ENCODE peak calls at places on chromosomes 12 and 14, in eight cellular contexts. K is natural killer cell, P is progenitor cell of endocrine pancreas, G is WTC11, L is endothelial cell, C is D721Med, Z is tibial nerve, F is mesothelial cell of epicardium. U is an unnamed sample.

GRCh38 chr12:96183734-96184370 is 10.3 kb upstream of the ELK3 start:
- DNase-seq in F (no peak), G (no peak), K (no peak), C (no peak), L (no peak), Z (no peak), P (no peak), U (no peak)

GRCh38 chr14:38502241-38502640 is 246.3 kb upstream of the CLEC14A start:
- DNase-seq in Z (no peak), G (no peak), P (no peak), F (no peak), L (no peak), K (no peak), C (no peak), U (no peak)

GRCh38 chr12:67942704-67943103 is 46.5 kb upstream of the IFNG-AS1 start:
- DNase-seq in G (no peak), P (no peak), L (no peak), Z (no peak), F (no peak), C (no peak), K (no peak), U (no peak)

GRCh38 chr12:78540621-78541336 is 323.8 kb upstream of the SYT1 start:
- DNase-seq in C (no peak), P (no peak), Z (no peak), L (no peak), G (no peak), F (no peak), K (no peak), U (no peak)

GRCh38 chr12:95446511-95446910 is 27.4 kb upstream of the METAP2 start:
- DNase-seq in F (peak), G (peak), Z (peak), K (no peak), L (peak), C (no peak), P (peak), U (no peak)

GRCh38 chr14:50957296-50957695 is 13.0 kb upstream of the PYGL start:
- DNase-seq in L (no peak), C (no peak), P (no peak), Z (no peak), K (no peak), F (no peak), G (no peak), U (no peak)

GRCh38 chr12:117671734-117672133 is 297.1 kb downstream of the KSR2 start:
- DNase-seq in F (no peak), G (peak), C (no peak), P (peak), K (no peak), Z (peak), L (peak), U (peak)

GRCh38 chr14:63091394-63091996 is 46.2 kb upstream of the KCNH5 start:
- DNase-seq in K (no peak), F (no peak), L (no peak), P (no peak), G (no peak), Z (no peak), C (no peak), U (no peak)

GRCh38 chr14:22928237-22929103 is 706 bp downstream of the PRMT5 start:
- DNase-seq in P (no peak), G (no peak), C (no peak), L (no peak), K (no peak), Z (peak), F (no peak), U (no peak)

GRCh38 chr14:38261620-38262019 is 5.7 kb upstream of the CLEC14A start:
- DNase-seq in P (no peak), Z (no peak), G (no peak), C (no peak), F (no peak), L (no peak), K (no peak), U (no peak)

GRCh38 chr14:26381405-26381804 is 216.4 kb downstream of the NOVA1 start:
- DNase-seq in L (no peak), G (no peak), Z (no peak), K (no peak), P (no peak), F (no peak), C (no peak), U (no peak)

GRCh38 chr14:101361451-101362433 is 199.6 kb upstream of the DIO3 start:
- DNase-seq in C (no peak), Z (no peak), P (no peak), L (no peak), F (no peak), G (no peak), K (no peak), U (peak)

GRCh38 chr12:124451637-124452243 is 115.7 kb downstream of the NCOR2 start:
- DNase-seq in L (no peak), G (no peak), K (no peak), C (peak), P (no peak), Z (no peak), F (no peak), U (no peak)

GRCh38 chr14:92813201-92813600 is 19.1 kb downstream of the GOLGA5 start:
- DNase-seq in L (no peak), F (no peak), K (no peak), Z (no peak), C (no peak), G (no peak), P (no peak), U (no peak)

GRCh38 chr12:101696477-101697196 is 803 bp upstream of the CHPT1 start:
- DNase-seq in C (no peak), Z (peak), K (no peak), G (no peak), F (no peak), L (no peak), P (no peak), U (no peak)

GRCh38 chr14:24367506-24368214 is at the start of gene NFATC4:
- DNase-seq in Z (peak), L (peak), G (peak), P (peak), K (no peak), F (peak), C (peak), U (peak)

GRCh38 chr12:121964813-121965643 is 46.6 kb downstream of the CFAP251 start:
- DNase-seq in L (no peak), P (no peak), K (no peak), Z (no peak), F (no peak), G (no peak), C (no peak), U (no peak)

GRCh38 chr12:102675672-102676071 is 195.3 kb upstream of the IGF1 start:
- DNase-seq in G (no peak), C (no peak), Z (no peak), K (no peak), L (no peak), P (no peak), F (no peak), U (no peak)

GRCh38 chr14:77097006-77097688 is 911 bp upstream of the CIPC start:
- DNase-seq in C (no peak), Z (peak), L (no peak), K (no peak), P (no peak), F (no peak), G (no peak), U (no peak)

GRCh38 chr12:124784871-124785572 is 78.6 kb downstream of the SCARB1 start:
- DNase-seq in C (no peak), P (no peak), F (no peak), G (no peak), Z (no peak), L (no peak), K (no peak), U (no peak)

GRCh38 chr12:103827800-103828440 is 13.1 kb downstream of the NT5DC3 start:
- DNase-seq in P (no peak), C (no peak), Z (no peak), L (no peak), G (no peak), F (no peak), K (no peak), U (no peak)

GRCh38 chr14:70907996-70908917 is 998 bp downstream of the PCNX1 start:
- DNase-seq in L (peak), P (peak), F (peak), G (peak), Z (peak), K (peak), C (no peak), U (peak)

GRCh38 chr12:54616933-54617535 is 17.7 kb downstream of the LACRT start:
- DNase-seq in P (no peak), C (no peak), L (no peak), K (no peak), F (no peak), Z (no peak), G (no peak), U (no peak)

GRCh38 chr12:54624316-54625279 is 10.1 kb downstream of the LACRT start:
- DNase-seq in G (no peak), L (no peak), K (no peak), Z (no peak), P (no peak), F (no peak), C (no peak), U (no peak)

GRCh38 chr12:54627304-54627703 is 7.4 kb downstream of the LACRT start:
- DNase-seq in K (no peak), Z (no peak), F (no peak), C (no peak), L (no peak), P (no peak), G (no peak), U (no peak)

GRCh38 chr12:54628186-54628846 is 6.4 kb downstream of the LACRT start:
- DNase-seq in F (no peak), K (no peak), G (no peak), L (no peak), Z (no peak), C (no peak), P (no peak), U (no peak)

DNA sequence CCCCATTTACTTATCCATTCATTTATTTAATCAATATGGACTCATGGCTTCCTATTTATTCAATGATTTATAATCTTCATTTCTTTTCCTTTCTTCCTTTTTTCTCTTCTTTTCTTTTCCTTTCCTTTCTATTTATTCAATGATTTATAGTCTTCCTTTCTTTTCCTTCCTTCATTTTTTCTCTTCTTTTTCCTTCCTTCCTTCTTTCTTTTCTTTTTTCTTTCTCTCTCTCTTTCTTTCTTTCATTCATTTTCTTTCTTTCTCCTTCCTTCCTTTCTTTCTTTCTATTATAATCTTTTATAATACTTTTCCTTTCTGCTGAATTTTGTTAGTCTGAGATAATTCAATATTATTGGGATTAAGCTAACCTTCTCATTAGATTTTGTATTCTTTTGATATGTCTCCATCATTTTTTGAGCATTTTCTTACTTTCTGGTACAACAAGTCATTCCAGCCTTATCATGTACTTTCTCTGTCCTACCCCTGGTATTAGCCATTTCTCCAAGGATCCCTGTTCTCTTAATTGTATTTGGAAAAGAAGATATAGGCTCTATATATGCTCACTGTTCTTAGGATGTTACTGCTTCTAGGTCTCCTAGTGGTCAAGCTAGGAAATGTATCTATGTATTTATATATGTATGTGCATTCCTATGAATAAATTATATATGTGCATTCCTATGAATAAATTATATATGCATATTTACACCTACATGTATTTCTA is 12.1 kb downstream of the LACRT start:
- DNase-seq in K (no peak), Z (no peak), L (no peak), G (no peak), C (no peak), P (no peak), F (no peak), U (no peak)
- TF ChIP-seq CTCF in K (no peak), Z (no peak), L (peak), G (no peak), C (no peak), P (peak), F (peak), U (no peak)

GRCh38 chr12:18589316-18589715 is 148.5 kb downstream of the PLCZ1 start:
- DNase-seq in L (no peak), K (no peak), F (no peak), C (no peak), P (no peak), Z (no peak), G (no peak), U (no peak)
- TF ChIP-seq CTCF in L (no peak), K (no peak), F (no peak), C (no peak), P (no peak), Z (no peak), G (no peak), U (no peak)

DNA sequence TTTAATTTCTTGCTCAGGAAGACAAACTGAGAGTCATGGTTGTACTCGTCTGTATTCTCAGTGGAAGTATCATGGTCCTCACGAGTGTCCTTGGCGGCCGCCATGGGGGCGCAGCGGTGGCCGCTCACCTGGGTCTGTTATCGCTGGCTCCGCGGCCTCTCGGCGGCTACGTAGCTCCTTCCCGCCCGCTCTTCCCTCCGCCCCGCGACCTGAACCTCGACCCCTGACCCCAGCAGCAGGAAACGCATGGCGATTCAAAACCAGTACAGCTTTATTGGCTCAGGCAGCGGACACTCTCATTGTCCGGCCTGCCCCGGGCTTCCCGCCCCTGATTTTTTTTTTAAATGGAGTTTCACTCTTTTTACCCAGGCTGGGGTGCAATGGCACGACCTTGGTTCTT is 80.8 kb downstream of the E2F7 start:
- DNase-seq in G (no peak), K (no peak), F (no peak), P (no peak), Z (no peak), L (no peak), C (no peak), U (no peak)
- TF ChIP-seq CTCF in G (no peak), K (no peak), F (no peak), P (no peak), Z (no peak), L (no peak), C (no peak), U (no peak)

GRCh38 chr14:55136868-55137785 is 8.1 kb downstream of the LGALS3 start:
- DNase-seq in K (no peak), C (no peak), P (no peak), Z (peak), G (no peak), L (no peak), F (no peak), U (no peak)

GRCh38 chr14:55136241-55136640 is 7.2 kb downstream of the LGALS3 start:
- DNase-seq in Z (no peak), G (no peak), L (no peak), F (no peak), P (no peak), K (no peak), C (no peak), U (no peak)

GRCh38 chr14:55139152-55139551 is 10.1 kb downstream of the LGALS3 start:
- DNase-seq in C (no peak), F (no peak), K (no peak), P (no peak), G (no peak), L (no peak), Z (no peak), U (no peak)

GRCh38 chr14:55139696-55140509 is 10.9 kb downstream of the LGALS3 start:
- DNase-seq in F (no peak), C (no peak), P (no peak), L (no peak), K (no peak), Z (no peak), G (no peak), U (no peak)

DNA sequence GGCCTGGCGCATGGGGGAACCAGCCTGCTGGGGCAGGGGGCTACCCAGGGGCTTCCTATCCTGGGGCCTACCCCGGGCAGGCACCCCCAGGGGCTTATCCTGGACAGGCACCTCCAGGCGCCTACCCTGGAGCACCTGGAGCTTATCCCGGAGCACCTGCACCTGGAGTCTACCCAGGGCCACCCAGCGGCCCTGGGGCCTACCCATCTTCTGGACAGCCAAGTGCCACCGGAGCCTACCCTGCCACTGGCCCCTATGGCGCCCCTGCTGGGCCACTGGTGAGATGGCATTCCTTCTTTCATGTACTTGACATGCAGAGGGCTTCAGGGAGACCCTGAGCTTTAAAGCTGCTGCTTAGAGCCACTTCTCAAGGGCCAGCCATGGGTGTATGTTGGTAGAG is 9.0 kb downstream of the LGALS3 start:
- DNase-seq in F (no peak), P (no peak), L (peak), G (peak), C (no peak), Z (no peak), K (no peak), U (no peak)
- TF ChIP-seq CTCF in F (no peak), P (peak), L (peak), G (peak), C (no peak), Z (no peak), K (no peak), U (no peak)

GRCh38 chr14:55802986-55803431 is 223.0 kb downstream of the KTN1 start:
- DNase-seq in L (no peak), P (no peak), F (no peak), Z (no peak), G (no peak), K (no peak), C (no peak), U (no peak)
- TF ChIP-seq CTCF in L (no peak), P (no peak), F (no peak), Z (no peak), G (no peak), K (no peak), C (no peak), U (no peak)

GRCh38 chr12:14395059-14395778 is 29.7 kb downstream of the ATF7IP start:
- DNase-seq in L (no peak), G (no peak), C (no peak), K (no peak), F (no peak), P (no peak), Z (no peak), U (no peak)
- TF ChIP-seq CTCF in L (no peak), G (no peak), C (no peak), K (no peak), F (no peak), P (no peak), Z (no peak), U (no peak)

GRCh38 chr12:57846577-57847319 is at the start of gene CTDSP2:
- DNase-seq in P (peak), L (peak), Z (peak), K (peak), F (peak), G (peak), C (peak), U (peak)
- TF ChIP-seq CTCF in P (no peak), L (no peak), Z (peak), K (no peak), F (no peak), G (no peak), C (no peak), U (no peak)

DNA sequence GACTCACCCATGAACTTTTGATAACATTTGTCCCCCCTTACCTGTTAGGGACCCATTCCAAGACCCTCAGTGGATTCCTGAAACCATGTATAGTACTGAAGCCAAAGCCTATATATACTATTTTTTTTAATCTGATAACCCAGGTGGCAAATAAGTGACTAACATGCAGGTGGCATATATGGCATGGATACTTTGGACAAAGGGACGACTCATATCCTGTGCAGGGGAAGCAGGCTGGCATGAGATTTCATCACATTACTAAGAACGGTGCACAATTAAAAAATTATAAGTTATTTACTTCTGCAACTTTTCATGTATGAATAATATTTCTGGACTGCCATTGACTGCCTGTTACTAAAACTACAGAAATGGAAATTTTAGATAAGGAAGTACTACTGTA is 880.1 kb upstream of the FBXO33 start:
- DNase-seq in L (no peak), K (no peak), F (no peak), G (no peak), Z (no peak), C (no peak), P (no peak), U (no peak)
- TF ChIP-seq CTCF in L (no peak), K (no peak), F (no peak), G (no peak), Z (no peak), C (no peak), P (no peak), U (no peak)